ENCODE peak calls at places on chromosomes 6 and 20, in six cellular contexts. One of them, this sample, is unnamed.

GRCh38 chr6:123648723-123649122 is 12.0 kb upstream of the TRDN start:
- DNase-seq in tibial nerve: no peak
- DNase-seq in heart left ventricle: no peak
- DNase-seq in spleen: no peak
- DNase-seq in stomach: no peak
- DNase-seq in prostate gland: no peak
- DNase-seq in this sample: no peak

GRCh38 chr6:145729887-145730286 is 5.4 kb downstream of the EPM2A start:
- DNase-seq in tibial nerve: no peak
- DNase-seq in prostate gland: no peak
- DNase-seq in stomach: no peak
- DNase-seq in spleen: no peak
- DNase-seq in heart left ventricle: no peak
- DNase-seq in this sample: no peak

GRCh38 chr20:35104685-35105295 is 12.2 kb upstream of the TRPC4AP start:
- DNase-seq in prostate gland: no peak
- DNase-seq in spleen: no peak
- DNase-seq in heart left ventricle: no peak
- DNase-seq in tibial nerve: no peak
- DNase-seq in stomach: no peak
- DNase-seq in this sample: no peak

GRCh38 chr6:5181494-5182287 is 79.1 kb downstream of the LYRM4 start:
- DNase-seq in prostate gland: no peak
- DNase-seq in tibial nerve: no peak
- DNase-seq in heart left ventricle: no peak
- DNase-seq in stomach: no peak
- DNase-seq in spleen: no peak
- DNase-seq in this sample: no peak

GRCh38 chr20:49989234-49990065 is 6.7 kb downstream of the SNAI1 start:
- DNase-seq in spleen: no peak
- DNase-seq in prostate gland: no peak
- DNase-seq in tibial nerve: peak
- DNase-seq in heart left ventricle: peak
- DNase-seq in stomach: no peak
- DNase-seq in this sample: peak

GRCh38 chr6:112744827-112745226 is 397.7 kb downstream of the RFPL4B start:
- DNase-seq in stomach: no peak
- DNase-seq in heart left ventricle: no peak
- DNase-seq in spleen: no peak
- DNase-seq in tibial nerve: no peak
- DNase-seq in prostate gland: no peak
- DNase-seq in this sample: no peak

GRCh38 chr20:23441850-23442313 is 2.4 kb downstream of the CSTL1 start:
- DNase-seq in prostate gland: peak
- DNase-seq in spleen: peak
- DNase-seq in stomach: peak
- DNase-seq in heart left ventricle: no peak
- DNase-seq in tibial nerve: peak
- DNase-seq in this sample: peak

GRCh38 chr6:47663462-47664216 is 34.7 kb upstream of the ADGRF4 start:
- DNase-seq in stomach: no peak
- DNase-seq in prostate gland: no peak
- DNase-seq in tibial nerve: no peak
- DNase-seq in heart left ventricle: no peak
- DNase-seq in spleen: no peak
- DNase-seq in this sample: no peak

GRCh38 chr20:44079291-44079690 is 107.7 kb downstream of the JPH2 start:
- DNase-seq in stomach: no peak
- DNase-seq in spleen: no peak
- DNase-seq in heart left ventricle: no peak
- DNase-seq in tibial nerve: no peak
- DNase-seq in prostate gland: no peak
- DNase-seq in this sample: no peak

GRCh38 chr6:131367206-131367873 is 205.7 kb upstream of the ARG1 start:
- DNase-seq in spleen: no peak
- DNase-seq in heart left ventricle: no peak
- DNase-seq in stomach: no peak
- DNase-seq in tibial nerve: no peak
- DNase-seq in prostate gland: no peak
- DNase-seq in this sample: no peak

GRCh38 chr6:6595025-6595424 is 6.5 kb downstream of the LY86 start:
- DNase-seq in heart left ventricle: no peak
- DNase-seq in spleen: no peak
- DNase-seq in prostate gland: no peak
- DNase-seq in stomach: no peak
- DNase-seq in tibial nerve: no peak
- DNase-seq in this sample: no peak

GRCh38 chr6:170505306-170505705 is 47.8 kb downstream of the PSMB1 start:
- DNase-seq in tibial nerve: no peak
- DNase-seq in heart left ventricle: no peak
- DNase-seq in stomach: no peak
- DNase-seq in spleen: no peak
- DNase-seq in prostate gland: no peak
- DNase-seq in this sample: no peak

GRCh38 chr6:170510631-170511030 is 42.5 kb downstream of the PSMB1 start:
- DNase-seq in prostate gland: no peak
- DNase-seq in heart left ventricle: no peak
- DNase-seq in tibial nerve: no peak
- DNase-seq in spleen: no peak
- DNase-seq in stomach: no peak
- DNase-seq in this sample: no peak

GRCh38 chr20:11394145-11394833 is 523.4 kb upstream of the BTBD3 start:
- DNase-seq in spleen: no peak
- DNase-seq in stomach: no peak
- DNase-seq in heart left ventricle: no peak
- DNase-seq in tibial nerve: no peak
- DNase-seq in prostate gland: no peak
- DNase-seq in this sample: no peak

GRCh38 chr20:34710861-34711574 is 6.9 kb downstream of the TP53INP2 start:
- DNase-seq in stomach: no peak
- DNase-seq in spleen: no peak
- DNase-seq in prostate gland: no peak
- DNase-seq in tibial nerve: no peak
- DNase-seq in heart left ventricle: no peak
- DNase-seq in this sample: no peak

GRCh38 chr20:24768977-24769675 is 179.9 kb upstream of the CST7 start:
- DNase-seq in heart left ventricle: no peak
- DNase-seq in prostate gland: no peak
- DNase-seq in tibial nerve: no peak
- DNase-seq in stomach: peak
- DNase-seq in spleen: peak
- DNase-seq in this sample: no peak

GRCh38 chr6:47056832-47057231 is 14.7 kb upstream of the ADGRF1 start:
- DNase-seq in tibial nerve: no peak
- DNase-seq in spleen: no peak
- DNase-seq in prostate gland: no peak
- DNase-seq in stomach: no peak
- DNase-seq in heart left ventricle: no peak
- DNase-seq in this sample: no peak

GRCh38 chr20:58406422-58407001 is 17.5 kb downstream of the VAPB start:
- DNase-seq in heart left ventricle: no peak
- DNase-seq in prostate gland: no peak
- DNase-seq in spleen: no peak
- DNase-seq in stomach: no peak
- DNase-seq in tibial nerve: no peak
- DNase-seq in this sample: no peak

GRCh38 chr6:146893690-146894089 is 294.9 kb downstream of the ADGB start:
- DNase-seq in stomach: no peak
- DNase-seq in heart left ventricle: no peak
- DNase-seq in prostate gland: no peak
- DNase-seq in tibial nerve: no peak
- DNase-seq in spleen: no peak
- DNase-seq in this sample: no peak

GRCh38 chr6:14876778-14877613 is 368.9 kb upstream of the JARID2 start:
- DNase-seq in stomach: no peak
- DNase-seq in heart left ventricle: no peak
- DNase-seq in prostate gland: no peak
- DNase-seq in tibial nerve: no peak
- DNase-seq in spleen: no peak
- DNase-seq in this sample: no peak

GRCh38 chr6:42313941-42314570 is 96.4 kb upstream of the MRPS10 start:
- DNase-seq in tibial nerve: no peak
- DNase-seq in prostate gland: no peak
- DNase-seq in heart left ventricle: no peak
- DNase-seq in stomach: no peak
- DNase-seq in spleen: no peak
- DNase-seq in this sample: no peak

GRCh38 chr6:118263929-118264486 is 284.1 kb upstream of the PLN start:
- DNase-seq in tibial nerve: no peak
- DNase-seq in heart left ventricle: no peak
- DNase-seq in prostate gland: no peak
- DNase-seq in spleen: no peak
- DNase-seq in stomach: no peak
- DNase-seq in this sample: no peak

GRCh38 chr20:21941941-21942805 is 236.7 kb downstream of the PAX1 start:
- DNase-seq in tibial nerve: no peak
- DNase-seq in prostate gland: no peak
- DNase-seq in heart left ventricle: no peak
- DNase-seq in spleen: no peak
- DNase-seq in stomach: no peak
- DNase-seq in this sample: no peak

GRCh38 chr20:21944227-21944626 is 238.8 kb downstream of the PAX1 start:
- DNase-seq in spleen: no peak
- DNase-seq in stomach: no peak
- DNase-seq in prostate gland: no peak
- DNase-seq in heart left ventricle: no peak
- DNase-seq in tibial nerve: no peak
- DNase-seq in this sample: peak
- H3K27ac ChIP-seq in spleen: no peak
- H3K27ac ChIP-seq in stomach: no peak
- H3K27ac ChIP-seq in prostate gland: no peak
- H3K27ac ChIP-seq in heart left ventricle: no peak
- H3K27ac ChIP-seq in tibial nerve: no peak
- H3K27ac ChIP-seq in this sample: no peak

GRCh38 chr6:33418690-33419291 is 884 bp upstream of the CUTA start:
- DNase-seq in heart left ventricle: peak
- DNase-seq in tibial nerve: no peak
- DNase-seq in stomach: no peak
- DNase-seq in spleen: peak
- DNase-seq in prostate gland: no peak
- DNase-seq in this sample: no peak

GRCh38 chr6:33416386-33417126 is 1.4 kb downstream of the CUTA start:
- DNase-seq in prostate gland: no peak
- DNase-seq in tibial nerve: no peak
- DNase-seq in stomach: no peak
- DNase-seq in spleen: peak
- DNase-seq in heart left ventricle: no peak
- DNase-seq in this sample: no peak

GRCh38 chr6:33417127-33417902 is 592 bp downstream of the CUTA start:
- DNase-seq in spleen: peak
- DNase-seq in prostate gland: peak
- DNase-seq in heart left ventricle: peak
- DNase-seq in stomach: no peak
- DNase-seq in tibial nerve: no peak
- DNase-seq in this sample: peak

GRCh38 chr6:33419580-33420492 is at the start of gene SYNGAP1:
- DNase-seq in spleen: peak
- DNase-seq in heart left ventricle: no peak
- DNase-seq in prostate gland: no peak
- DNase-seq in tibial nerve: peak
- DNase-seq in stomach: no peak
- DNase-seq in this sample: peak

GRCh38 chr6:33417903-33418689 is at the start of gene CUTA:
- DNase-seq in tibial nerve: peak
- DNase-seq in heart left ventricle: peak
- DNase-seq in spleen: peak
- DNase-seq in prostate gland: peak
- DNase-seq in stomach: peak
- DNase-seq in this sample: peak
- TF ChIP-seq POLR2A in tibial nerve: peak
- TF ChIP-seq POLR2A in heart left ventricle: no peak
- TF ChIP-seq POLR2A in spleen: no peak
- TF ChIP-seq POLR2A in prostate gland: peak
- TF ChIP-seq POLR2A in stomach: peak
- TF ChIP-seq POLR2A in this sample: no peak

GRCh38 chr20:62945771-62946339 is 6.7 kb upstream of the SLC17A9 start:
- DNase-seq in spleen: peak
- DNase-seq in stomach: no peak
- DNase-seq in heart left ventricle: no peak
- DNase-seq in tibial nerve: no peak
- DNase-seq in prostate gland: no peak
- DNase-seq in this sample: peak
- H3K27ac ChIP-seq in spleen: no peak
- H3K27ac ChIP-seq in stomach: no peak
- H3K27ac ChIP-seq in heart left ventricle: no peak
- H3K27ac ChIP-seq in tibial nerve: no peak
- H3K27ac ChIP-seq in prostate gland: no peak
- H3K27ac ChIP-seq in this sample: no peak

GRCh38 chr6:28981833-28982475 is 23.2 kb downstream of the ZNF311 start:
- DNase-seq in spleen: peak
- DNase-seq in heart left ventricle: peak
- DNase-seq in stomach: peak
- DNase-seq in prostate gland: peak
- DNase-seq in tibial nerve: peak
- DNase-seq in this sample: peak

GRCh38 chr6:28982476-28983266 is 22.4 kb downstream of the ZNF311 start:
- DNase-seq in stomach: no peak
- DNase-seq in heart left ventricle: no peak
- DNase-seq in prostate gland: peak
- DNase-seq in tibial nerve: no peak
- DNase-seq in spleen: no peak
- DNase-seq in this sample: no peak

GRCh38 chr6:28988536-28989415 is 16.3 kb downstream of the ZNF311 start:
- DNase-seq in tibial nerve: no peak
- DNase-seq in prostate gland: no peak
- DNase-seq in stomach: peak
- DNase-seq in heart left ventricle: peak
- DNase-seq in spleen: peak
- DNase-seq in this sample: peak

GRCh38 chr6:28983838-28984237 is 21.3 kb downstream of the ZNF311 start:
- DNase-seq in heart left ventricle: no peak
- DNase-seq in prostate gland: no peak
- DNase-seq in stomach: no peak
- DNase-seq in tibial nerve: no peak
- DNase-seq in spleen: no peak
- DNase-seq in this sample: no peak

DNA sequence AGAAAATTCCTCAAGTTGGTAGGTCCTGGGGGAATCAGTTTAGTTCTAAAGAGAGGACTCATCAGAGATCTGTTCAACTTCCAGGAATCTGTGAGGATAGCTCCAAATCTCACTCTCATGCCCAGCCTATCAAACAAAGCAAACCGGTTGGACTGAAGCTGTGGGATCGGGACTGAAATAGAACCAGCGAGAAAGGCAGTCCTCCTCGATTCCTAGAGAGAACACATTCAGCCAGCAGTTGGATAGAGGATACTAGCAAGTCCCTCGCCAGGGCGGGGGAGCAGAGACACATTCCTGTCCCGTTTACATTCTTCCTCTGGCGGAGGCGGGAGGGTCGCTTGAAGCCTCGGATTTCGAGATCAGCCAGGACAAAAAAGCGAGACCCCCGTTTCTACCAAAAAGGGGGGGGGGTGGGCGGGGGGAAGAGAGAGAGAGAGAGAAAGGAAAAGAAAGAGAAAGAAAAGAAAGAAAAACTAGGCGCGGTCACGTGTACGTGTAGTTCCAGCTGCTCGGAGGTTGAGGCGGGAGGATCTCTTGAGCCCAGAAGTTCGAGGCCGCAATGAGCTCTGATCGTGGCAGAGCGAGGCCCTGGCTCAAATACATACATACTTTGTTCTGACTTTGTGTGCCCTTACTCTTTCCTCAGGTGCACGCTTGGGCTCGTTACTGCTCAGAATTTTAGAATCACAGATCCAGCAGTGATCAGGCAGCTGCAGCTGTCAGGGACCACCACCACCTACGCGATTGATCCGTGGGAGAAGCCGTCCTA is 19.5 kb downstream of the ZNF311 start:
- DNase-seq in tibial nerve: peak
- DNase-seq in prostate gland: peak
- DNase-seq in spleen: peak
- DNase-seq in heart left ventricle: peak
- DNase-seq in stomach: peak
- DNase-seq in this sample: no peak
- TF ChIP-seq POLR2A in tibial nerve: peak
- TF ChIP-seq POLR2A in prostate gland: no peak
- TF ChIP-seq POLR2A in spleen: no peak
- TF ChIP-seq POLR2A in heart left ventricle: no peak
- TF ChIP-seq POLR2A in stomach: no peak
- TF ChIP-seq POLR2A in this sample: no peak

This sample was measured in upper lobe of left lung.